ENCODE peak calls at places on chromosomes 2 and 18, in nine cellular contexts. K, B, Y, U, N, V, X, J and E are unnamed samples.

GRCh38 chr2:71830497-71831207 is 317.0 kb downstream of the CYP26B1 start:
- DNase-seq in K (no peak), U (no peak), N (no peak), Y (peak), X (no peak), J (no peak), V (no peak), B (no peak), E (no peak)

GRCh38 chr2:71187589-71187988 is 39.3 kb downstream of the PAIP2B start:
- DNase-seq in K (no peak), X (no peak), J (no peak), N (no peak), B (no peak), Y (no peak), U (no peak), V (no peak), E (no peak)

GRCh38 chr2:20182241-20182931 is 42.5 kb downstream of the SDC1 start:
- DNase-seq in U (peak), J (no peak), Y (peak), V (peak), X (no peak), B (no peak), K (no peak), N (no peak), E (peak)

GRCh38 chr2:54240515-54241219 is 15.4 kb downstream of the TSPYL6 start:
- DNase-seq in V (no peak), J (no peak), Y (no peak), X (no peak), K (no peak), N (no peak), U (no peak), B (no peak), E (no peak)

GRCh38 chr2:67524236-67524635 is 127.1 kb downstream of the ETAA1 start:
- DNase-seq in J (no peak), B (no peak), U (no peak), K (no peak), X (no peak), V (no peak), Y (no peak), N (no peak), E (no peak)

GRCh38 chr2:229409751-229410181 is 138.7 kb upstream of the PID1 start:
- DNase-seq in Y (no peak), B (no peak), U (no peak), K (no peak), V (no peak), X (no peak), J (no peak), N (no peak), E (no peak)

GRCh38 chr18:13566941-13567762 is 159.2 kb downstream of the FAM210A start:
- DNase-seq in B (no peak), Y (no peak), V (no peak), K (no peak), X (peak), N (peak), U (peak), J (no peak), E (peak)

GRCh38 chr2:192117705-192118104 is 77.0 kb downstream of the TMEFF2 start:
- DNase-seq in N (no peak), V (no peak), B (no peak), Y (no peak), K (no peak), U (no peak), J (no peak), X (no peak), E (no peak)

GRCh38 chr18:70973626-70974025 is 684.8 kb downstream of the SOCS6 start:
- DNase-seq in J (no peak), K (no peak), N (no peak), V (no peak), B (no peak), X (no peak), U (no peak), Y (no peak), E (no peak)

GRCh38 chr2:171541202-171541884 is 19.1 kb downstream of the CYBRD1 start:
- DNase-seq in U (no peak), N (no peak), X (peak), V (peak), B (no peak), J (no peak), Y (no peak), K (no peak), E (no peak)

GRCh38 chr2:152716805-152717241 is 438 bp downstream of the PRPF40A start:
- DNase-seq in N (no peak), V (peak), X (no peak), J (no peak), K (peak), Y (no peak), U (peak), B (no peak), E (peak)

GRCh38 chr18:54250846-54251251 is 18.5 kb upstream of the POLI start:
- DNase-seq in K (no peak), V (no peak), Y (no peak), N (no peak), J (no peak), U (no peak), B (no peak), X (peak), E (no peak)

GRCh38 chr18:30254331-30254730 is 788.2 kb downstream of the DSC3 start:
- DNase-seq in N (no peak), J (no peak), Y (no peak), X (no peak), V (no peak), B (no peak), U (no peak), K (no peak), E (no peak)

GRCh38 chr2:241897231-241897916 is 27.8 kb downstream of the RTP5 start:
- DNase-seq in J (no peak), U (peak), K (peak), Y (peak), X (no peak), V (no peak), N (no peak), B (peak), E (no peak)

GRCh38 chr2:69720922-69721491 is 20.9 kb upstream of the ANXA4 start:
- DNase-seq in U (no peak), J (no peak), B (no peak), K (peak), N (no peak), V (no peak), X (no peak), Y (no peak), E (no peak)

GRCh38 chr2:171587567-171587966 is 65.3 kb downstream of the CYBRD1 start:
- DNase-seq in N (no peak), K (no peak), Y (no peak), J (no peak), U (no peak), B (no peak), V (no peak), X (peak), E (no peak)

GRCh38 chr18:79366177-79367094 is 29.3 kb upstream of the NFATC1 start:
- DNase-seq in Y (no peak), K (peak), U (no peak), V (no peak), J (no peak), X (no peak), B (no peak), N (no peak), E (no peak)

GRCh38 chr2:186459009-186459408 is 27.1 kb upstream of the ZC3H15 start:
- DNase-seq in U (no peak), B (no peak), K (no peak), N (no peak), X (no peak), J (peak), Y (no peak), V (no peak), E (no peak)

GRCh38 chr2:8534729-8535397 is 147.0 kb upstream of the ID2 start:
- DNase-seq in J (no peak), K (peak), U (peak), X (peak), Y (peak), N (no peak), B (no peak), V (peak), E (peak)

GRCh38 chr2:64165696-64166095 is 21.5 kb upstream of the PELI1 start:
- DNase-seq in N (no peak), J (no peak), X (no peak), V (no peak), Y (no peak), B (no peak), U (no peak), K (no peak), E (no peak)

GRCh38 chr2:3827673-3828575 is 124.5 kb downstream of the DCDC2C start:
- DNase-seq in N (no peak), V (peak), U (no peak), Y (no peak), J (no peak), X (no peak), B (no peak), K (peak), E (no peak)

GRCh38 chr2:189444322-189444721 is 3.0 kb downstream of the WDR75 start:
- DNase-seq in J (no peak), V (no peak), B (no peak), U (no peak), X (no peak), Y (no peak), K (no peak), N (no peak), E (no peak)

GRCh38 chr2:189149981-189150380 is 29.6 kb downstream of the COL5A2 start:
- DNase-seq in J (no peak), B (no peak), Y (no peak), U (no peak), X (no peak), V (no peak), N (no peak), K (no peak), E (no peak)

GRCh38 chr18:36818652-36819051 is 10.2 kb downstream of the TPGS2 start:
- DNase-seq in Y (no peak), B (no peak), K (no peak), U (no peak), J (no peak), N (no peak), X (no peak), V (no peak), E (no peak)

GRCh38 chr18:14086459-14087231 is 45.6 kb downstream of the ZNF519 start:
- DNase-seq in X (no peak), K (peak), N (no peak), Y (no peak), V (peak), J (no peak), U (no peak), B (no peak), E (no peak)

GRCh38 chr2:239666855-239667376 is 266.1 kb upstream of the HDAC4 start:
- DNase-seq in N (no peak), U (no peak), Y (no peak), J (no peak), V (no peak), X (no peak), K (peak), B (no peak), E (no peak)

GRCh38 chr2:225124311-225124832 is 82.1 kb upstream of the DOCK10 start:
- DNase-seq in J (no peak), Y (no peak), N (no peak), B (no peak), U (no peak), V (no peak), X (no peak), K (no peak), E (no peak)

GRCh38 chr18:25832008-25832604 is 258.3 kb downstream of the SS18 start:
- DNase-seq in N (peak), X (peak), K (peak), B (peak), J (peak), V (peak), U (no peak), Y (peak), E (peak)

GRCh38 chr2:205563646-205564045 is 118.7 kb upstream of the NRP2 start:
- DNase-seq in B (peak), Y (no peak), V (peak), J (peak), K (peak), U (no peak), N (no peak), X (no peak), E (peak)

GRCh38 chr2:111897924-111898702 is at the start of gene MERTK:
- DNase-seq in N (peak), V (peak), Y (peak), X (no peak), J (peak), B (peak), U (peak), K (peak), E (peak)

GRCh38 chr2:101501443-101501842 is 26.5 kb upstream of the RFX8 start:
- DNase-seq in J (no peak), B (no peak), V (no peak), Y (no peak), U (no peak), N (no peak), X (no peak), K (no peak), E (no peak)

GRCh38 chr2:184549153-184549552 is 49.2 kb upstream of the ZNF804A start:
- DNase-seq in K (no peak), U (no peak), X (no peak), J (no peak), B (no peak), N (no peak), Y (no peak), V (no peak), E (no peak)

GRCh38 chr2:184540246-184540789 is 58.0 kb upstream of the ZNF804A start:
- DNase-seq in X (no peak), B (no peak), U (no peak), Y (no peak), K (no peak), J (no peak), N (no peak), V (no peak), E (no peak)

GRCh38 chr2:184541591-184541990 is 56.7 kb upstream of the ZNF804A start:
- DNase-seq in K (no peak), X (no peak), Y (no peak), B (no peak), J (no peak), N (no peak), V (no peak), U (no peak), E (no peak)

DNA sequence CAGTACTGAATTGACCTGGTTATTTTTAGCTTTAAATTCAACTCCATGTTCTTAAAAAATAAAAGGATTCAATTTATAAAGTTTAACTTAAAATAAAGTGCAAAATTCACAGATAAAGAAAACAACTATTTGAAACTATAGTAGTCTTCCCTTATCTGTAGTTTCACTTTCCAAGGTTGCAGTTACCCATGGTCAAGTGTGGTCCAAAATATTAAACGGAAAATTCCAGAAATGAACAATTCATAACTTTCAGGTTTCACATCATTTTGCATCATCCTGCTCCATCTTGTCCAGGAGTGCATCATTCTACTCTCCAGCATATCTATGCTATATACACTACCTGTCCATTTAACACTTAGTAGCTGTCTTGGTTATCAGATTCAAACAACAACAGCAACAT is 54.5 kb upstream of the ZNF804A start:
- DNase-seq in X (no peak), U (no peak), B (no peak), V (no peak), K (no peak), Y (no peak), N (no peak), J (no peak), E (no peak)
- TF ChIP-seq POLR2AphosphoS5 in X (no peak), U (no peak), B (no peak), V (no peak), K (no peak), Y (no peak), N (no peak), J (no peak), E (no peak)

GRCh38 chr2:48551548-48551947 is 21.6 kb downstream of the STON1 start:
- DNase-seq in V (no peak), Y (no peak), B (no peak), X (no peak), N (no peak), U (no peak), K (no peak), J (no peak), E (no peak)
- TF ChIP-seq POLR2AphosphoS5 in V (no peak), Y (no peak), B (no peak), X (no peak), N (no peak), U (no peak), K (no peak), J (no peak), E (no peak)

DNA sequence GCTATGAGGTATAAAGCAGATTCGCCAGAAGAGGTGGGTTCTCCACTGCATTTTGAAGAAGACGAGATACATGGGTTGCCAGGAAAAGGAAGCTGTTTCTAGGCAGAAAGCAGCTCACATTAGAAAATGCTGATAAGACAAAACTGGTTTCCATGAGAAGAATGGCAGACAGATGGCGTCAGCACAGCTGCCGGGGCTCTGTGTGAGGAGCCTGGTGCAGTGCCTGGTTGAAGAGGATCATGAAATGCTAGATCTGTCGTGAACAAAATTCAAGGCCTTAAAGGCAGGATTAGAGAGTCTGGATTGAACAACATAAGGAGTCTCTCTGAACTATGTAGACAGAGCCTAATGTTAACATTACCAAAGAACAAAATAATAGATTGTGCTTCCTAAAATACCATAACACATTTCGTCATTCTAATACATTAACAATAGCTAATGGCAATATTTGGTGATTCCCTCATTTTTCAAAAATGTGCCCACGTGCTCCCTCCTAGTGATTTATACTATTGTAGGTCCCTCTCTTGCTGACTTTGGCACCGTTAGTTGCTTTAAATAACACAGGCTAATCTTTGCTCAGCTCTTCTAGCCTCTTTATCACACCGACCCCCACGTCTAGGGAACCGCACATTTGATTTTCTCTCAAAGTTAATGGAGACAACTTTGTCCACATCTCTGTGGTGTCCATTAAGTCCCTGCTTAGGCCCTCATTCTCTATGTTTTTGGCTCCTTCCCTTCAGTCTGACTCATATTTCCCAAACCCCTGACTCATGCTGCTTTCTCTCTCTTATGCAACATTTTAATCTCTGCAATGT is 38.2 kb downstream of the EFEMP1 start:
- DNase-seq in U (no peak), K (no peak), Y (no peak), V (no peak), B (no peak), N (no peak), J (peak), X (no peak), E (no peak)
- TF ChIP-seq POLR2AphosphoS5 in U (no peak), K (peak), Y (peak), V (no peak), B (no peak), N (no peak), J (no peak), X (no peak), E (peak)

GRCh38 chr2:199463000-199463692 is 5.4 kb upstream of the SATB2 start:
- DNase-seq in V (no peak), U (peak), K (peak), N (peak), J (no peak), Y (peak), B (no peak), X (peak), E (peak)
- TF ChIP-seq POLR2AphosphoS5 in V (no peak), U (no peak), K (no peak), N (no peak), J (peak), Y (no peak), B (no peak), X (no peak), E (peak)